ENCODE peak calls at places on chromosomes 4 and X, in five cellular contexts. I, X, C, V and W are unnamed samples. For H3K4me1, the result is how much of the 10 kb centered on the place peaks cover.

GRCh38 chr4:13541720-13542576 is 2.4 kb downstream of the NKX3-2 start:
- DNase-seq in I (no peak), C (peak), V (peak), X (peak), W (no peak)

GRCh38 chr4:53497446-53498069 is 93.7 kb downstream of the LNX1 start:
- DNase-seq in X (no peak), V (peak), I (no peak), C (no peak), W (peak)

GRCh38 chrX:145394344-145394743 is 147.0 kb downstream of the SPANXN1 start:
- DNase-seq in X (no peak), I (no peak), V (no peak), C (no peak), W (no peak)

GRCh38 chr4:76365636-76366035 is 55.3 kb downstream of the CCDC158 start:
- DNase-seq in V (no peak), X (no peak), I (no peak), C (no peak), W (no peak)

GRCh38 chr4:37073226-37073840 is 171.2 kb upstream of the NWD2 start:
- DNase-seq in I (no peak), C (no peak), V (no peak), X (no peak), W (no peak)

GRCh38 chr4:89156515-89156914 is 45.2 kb downstream of the TIGD2 start:
- DNase-seq in X (no peak), C (no peak), I (no peak), V (no peak), W (no peak)

GRCh38 chr4:141080668-141081067 is 52.6 kb downstream of the RNF150 start:
- DNase-seq in V (no peak), C (no peak), X (no peak), I (no peak), W (no peak)

GRCh38 chrX:96721398-96721797 is 36.8 kb downstream of the DIAPH2 start:
- DNase-seq in I (no peak), C (no peak), X (no peak), V (no peak), W (no peak)

GRCh38 chr4:61533140-61533539 is 333.0 kb downstream of the ADGRL3 start:
- DNase-seq in V (no peak), C (no peak), I (no peak), X (no peak), W (no peak)

GRCh38 chr4:42609051-42609450 is 47.9 kb downstream of the ATP8A1 start:
- DNase-seq in C (no peak), V (no peak), X (no peak), I (no peak), W (no peak)

GRCh38 chrX:123324628-123325027 is 140.6 kb downstream of the GRIA3 start:
- DNase-seq in C (no peak), I (no peak), X (no peak), V (no peak), W (no peak)

GRCh38 chr4:153781717-153782416 is 7.0 kb downstream of the SFRP2 start:
- DNase-seq in I (no peak), X (no peak), C (no peak), V (no peak), W (no peak)

GRCh38 chr4:88054909-88055308 is 47.5 kb downstream of the PKD2 start:
- DNase-seq in V (peak), I (no peak), X (peak), C (no peak), W (no peak)

GRCh38 chr4:20087512-20087911 is 164.2 kb upstream of the SLIT2 start:
- DNase-seq in X (no peak), I (no peak), C (peak), V (no peak), W (no peak)

GRCh38 chrX:10028283-10029104 is 61.3 kb downstream of the CLDN34 start:
- DNase-seq in V (no peak), C (no peak), X (no peak), I (no peak), W (no peak)

GRCh38 chr4:155952546-155952945 is 1.1 kb downstream of the CTSO start:
- DNase-seq in X (no peak), C (no peak), I (no peak), V (no peak), W (no peak)

GRCh38 chr4:1597021-1597931 is 86.8 kb downstream of the FAM53A start:
- DNase-seq in V (no peak), C (peak), I (no peak), X (no peak), W (no peak)

GRCh38 chr4:59966758-59967157 is 1233.4 kb upstream of the ADGRL3 start:
- DNase-seq in I (no peak), X (no peak), C (no peak), V (no peak), W (no peak)

GRCh38 chrX:11412715-11413623 is 119.8 kb downstream of the AMELX start:
- DNase-seq in X (no peak), C (no peak), I (no peak), V (no peak), W (no peak)

GRCh38 chrX:130097507-130098201 is 12.6 kb downstream of the ELF4 start:
- DNase-seq in I (no peak), X (peak), C (peak), V (no peak), W (no peak)

GRCh38 chr4:16513876-16514275 is 287.6 kb upstream of the TAPT1 start:
- DNase-seq in V (no peak), C (no peak), I (no peak), X (no peak), W (no peak)

GRCh38 chr4:176726803-176727202 is 65.9 kb downstream of the VEGFC start:
- DNase-seq in X (no peak), V (peak), I (no peak), C (no peak), W (no peak)

GRCh38 chrX:119784747-119785446 is 6.5 kb downstream of the RPL39 start:
- DNase-seq in C (no peak), I (no peak), V (peak), X (peak), W (no peak)

GRCh38 chrX:1870421-1870820 is 255.6 kb downstream of the ASMT start:
- DNase-seq in X (no peak), V (no peak), C (no peak), I (no peak), W (no peak)

GRCh38 chrX:68599256-68600152 is 48.0 kb upstream of the STARD8 start:
- DNase-seq in X (no peak), V (no peak), I (no peak), C (no peak), W (no peak)

GRCh38 chr4:140237616-140238352 is 83.8 kb upstream of the MAML3 start:
- DNase-seq in X (peak), C (peak), I (peak), V (peak), W (peak)

GRCh38 chrX:112866175-112866574 is 25.5 kb upstream of the AMOT start:
- DNase-seq in X (no peak), C (no peak), V (no peak), I (no peak), W (no peak)

GRCh38 chrX:25599061-25599460 is 539.1 kb upstream of the MAGEB18 start:
- DNase-seq in V (no peak), I (no peak), X (no peak), C (no peak), W (no peak)

GRCh38 chrX:3548743-3549441 is 164.6 kb downstream of the PRKX start:
- DNase-seq in X (no peak), I (no peak), V (no peak), C (no peak), W (no peak)

GRCh38 chr4:113455081-113455480 is 306.5 kb downstream of the CAMK2D start:
- DNase-seq in V (no peak), I (no peak), C (no peak), X (no peak), W (no peak)

GRCh38 chrX:118346258-118347094 is 570 bp downstream of the WDR44 start:
- DNase-seq in X (peak), V (peak), I (peak), C (peak), W (no peak)

GRCh38 chr4:100493756-100494155 is 24.1 kb downstream of the EMCN start:
- DNase-seq in C (no peak), V (no peak), X (no peak), I (no peak), W (no peak)

GRCh38 chr4:156154978-156155377 is 201.3 kb upstream of the CTSO start:
- DNase-seq in X (no peak), I (no peak), V (no peak), C (no peak), W (no peak)

GRCh38 chr4:108484187-108484586 is 136.2 kb upstream of the RPL34 start:
- DNase-seq in X (no peak), V (no peak), C (no peak), I (no peak), W (no peak)

GRCh38 chrX:989959-990510 is 222.4 kb downstream of the CRLF2 start:
- DNase-seq in C (no peak), X (peak), I (peak), V (peak), W (peak)

GRCh38 chrX:70427360-70427759 is 4.2 kb downstream of the GDPD2 start:
- DNase-seq in V (no peak), I (no peak), X (no peak), C (no peak), W (no peak)

GRCh38 chr4:2958446-2958845 is 4.8 kb downstream of the NOP14 start:
- DNase-seq in I (no peak), V (no peak), X (no peak), C (no peak), W (no peak)

GRCh38 chr4:149980941-149981340 is 97.3 kb upstream of the DCLK2 start:
- DNase-seq in V (peak), C (no peak), X (peak), I (no peak), W (peak)

GRCh38 chr4:76956961-76957738 is 7.6 kb downstream of the SEPTIN11 start:
- DNase-seq in V (no peak), X (peak), C (no peak), I (no peak), W (no peak)

GRCh38 chrX:24242649-24243556 is 71.0 kb downstream of the SUPT20HL2 start:
- DNase-seq in I (peak), X (peak), V (peak), C (no peak), W (peak)
- TF ChIP-seq POLR2A in I (no peak), X (no peak), V (no peak), C (no peak), W (no peak)

GRCh38 chrX:17744896-17745523 is 7.7 kb downstream of the SCML1 start:
- DNase-seq in C (no peak), X (no peak), I (no peak), V (no peak), W (no peak)

GRCh38 chrX:17743913-17744312 is 6.6 kb downstream of the SCML1 start:
- DNase-seq in V (no peak), X (no peak), I (no peak), C (no peak), W (no peak)

GRCh38 chrX:17750436-17750835 is 13.1 kb downstream of the SCML1 start:
- DNase-seq in X (no peak), I (no peak), C (no peak), V (no peak), W (no peak)

GRCh38 chrX:17748684-17749083 is 11.4 kb downstream of the SCML1 start:
- DNase-seq in X (no peak), V (no peak), I (no peak), C (no peak), W (no peak)

GRCh38 chrX:17747692-17748091 is 10.4 kb downstream of the SCML1 start:
- DNase-seq in I (no peak), V (no peak), X (no peak), C (no peak), W (no peak)
- H3K4me1 ChIP-seq in I (under half), V (under half), X (under half), C (under half), W (under half)

GRCh38 chr4:136634121-136634520 is 898.2 kb downstream of the PCDH18 start:
- DNase-seq in C (no peak), X (no peak), I (no peak), V (no peak), W (no peak)

GRCh38 chr4:136636155-136636554 is 896.1 kb downstream of the PCDH18 start:
- DNase-seq in X (no peak), C (no peak), I (no peak), V (no peak), W (no peak)

GRCh38 chr4:136637071-136637777 is 895.1 kb downstream of the PCDH18 start:
- DNase-seq in X (no peak), V (peak), C (peak), I (no peak), W (no peak)
- TF ChIP-seq CTCF in X (no peak), V (no peak), C (no peak), I (no peak), W (no peak)

GRCh38 chr4:385934-386707 is 48.5 kb downstream of the ZNF141 start:
- DNase-seq in I (no peak), X (no peak), V (peak), C (peak), W (no peak)
- TF ChIP-seq POLR2A in I (no peak), X (no peak), V (no peak), C (no peak), W (no peak)

GRCh38 chr4:38601244-38601915 is 62.6 kb upstream of the KLF3 start:
- DNase-seq in C (no peak), I (no peak), X (no peak), V (no peak), W (no peak)
- H3K4me1 ChIP-seq in C (under half), I (under half), X (under half), V (under half), W (under half)

DNA sequence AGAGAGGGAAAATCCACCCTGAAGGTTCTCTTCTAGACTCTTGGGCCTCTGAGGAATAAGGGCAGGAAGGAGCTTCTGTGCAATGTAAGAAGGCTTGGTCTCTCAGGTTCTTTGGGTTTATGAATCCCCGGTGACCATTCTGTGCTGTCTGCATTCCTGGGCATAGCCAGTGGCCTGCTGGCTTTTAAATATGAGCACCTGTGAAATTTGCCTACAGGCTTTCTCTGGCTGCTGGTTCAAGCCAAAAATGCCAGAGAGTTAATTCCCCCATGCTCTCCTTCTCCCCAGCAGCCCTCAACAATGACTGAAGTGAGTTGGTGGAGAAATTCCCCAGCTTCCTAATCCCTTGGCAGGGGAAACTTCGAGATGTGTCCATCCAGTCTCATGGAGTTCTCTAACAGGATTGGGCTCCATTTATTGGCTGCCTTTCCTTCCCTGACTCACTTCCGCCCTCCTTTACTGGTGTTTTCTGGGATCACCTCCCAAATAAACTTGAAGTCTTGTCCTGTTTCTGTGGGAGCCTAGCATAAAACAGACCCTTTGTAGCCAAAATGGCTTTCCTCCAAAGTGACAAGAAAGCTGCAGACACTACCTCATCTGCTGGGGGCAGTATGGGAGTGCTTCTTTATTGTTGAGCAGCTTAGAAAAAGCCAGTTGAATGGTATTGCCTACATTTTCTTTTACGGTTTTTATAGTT is 179.4 kb upstream of the CASK start:
- DNase-seq in X (no peak), I (no peak), V (no peak), C (no peak), W (no peak)
- TF ChIP-seq CTCF in X (no peak), I (no peak), V (no peak), C (no peak), W (no peak)

GRCh38 chr4:25158817-25159216 is 1.4 kb downstream of the SEPSECS start:
- DNase-seq in I (no peak), V (no peak), C (no peak), X (no peak), W (no peak)

GRCh38 chr4:25159837-25160713 is at the start of gene SEPSECS:
- DNase-seq in X (peak), C (peak), V (peak), I (peak), W (peak)

GRCh38 chr4:25161599-25161960 is 1.3 kb upstream of the SEPSECS start:
- DNase-seq in V (no peak), C (no peak), I (no peak), X (no peak), W (no peak)

GRCh38 chr4:25162566-25162965 is 2.3 kb upstream of the SEPSECS start:
- DNase-seq in V (no peak), I (no peak), X (no peak), C (no peak), W (no peak)

DNA sequence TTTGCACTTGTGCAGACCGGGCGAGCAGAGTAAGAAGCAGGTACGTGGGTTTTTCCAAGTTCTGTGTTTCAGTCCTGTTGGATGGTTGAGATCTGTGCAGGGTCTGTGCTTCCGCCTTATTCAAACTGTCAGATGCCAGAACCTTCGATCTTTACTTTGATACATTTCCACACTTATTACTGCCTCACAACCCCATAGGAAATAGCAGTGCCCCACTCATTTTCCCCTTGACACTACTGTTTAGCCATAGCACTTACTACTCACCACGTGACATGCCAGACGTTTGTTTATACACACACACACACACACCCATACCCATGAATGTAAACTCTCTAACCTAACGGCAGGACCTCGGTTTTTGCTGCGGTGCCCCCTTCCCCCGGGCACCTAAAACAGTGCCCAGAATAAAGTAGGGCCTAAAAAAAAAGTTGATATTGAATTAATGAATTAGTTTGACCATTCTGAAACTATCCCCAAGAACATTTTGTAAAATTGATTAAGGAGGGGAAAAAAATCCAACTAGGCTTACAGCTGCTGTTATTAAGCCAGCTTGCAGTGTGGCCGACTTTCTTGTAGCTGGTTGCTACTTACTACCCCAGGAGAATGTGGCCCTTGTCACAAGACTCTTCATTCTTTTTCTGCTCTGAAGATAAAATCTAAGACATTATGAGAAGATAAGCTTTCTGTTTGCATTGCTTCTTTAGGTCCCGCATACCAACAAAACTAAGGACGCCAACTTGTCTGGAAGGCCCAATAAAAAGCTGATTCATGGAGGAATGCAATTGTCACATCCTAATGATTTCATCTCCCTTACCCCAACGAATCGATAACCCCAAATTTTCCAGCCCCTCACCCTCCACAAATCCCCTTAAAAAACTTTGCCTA is 707 bp upstream of the SEPSECS start:
- DNase-seq in I (no peak), X (no peak), V (peak), C (no peak), W (no peak)
- TF ChIP-seq POLR2A in I (no peak), X (no peak), V (no peak), C (no peak), W (no peak)

GRCh38 chr4:133186210-133186609 is 37.1 kb downstream of the PCDH10 start:
- DNase-seq in C (no peak), V (no peak), X (no peak), I (no peak), W (no peak)
- H3K4me1 ChIP-seq in C (under half), V (under half), X (under half), I (under half), W (under half)

GRCh38 chr4:101862595-101862994 is 72.1 kb downstream of the BANK1 start:
- DNase-seq in C (no peak), V (no peak), I (no peak), X (no peak), W (no peak)
- TF ChIP-seq CTCF in C (no peak), V (no peak), I (no peak), X (no peak), W (no peak)

GRCh38 chr4:147731611-147732515 is at the start of gene ARHGAP10:
- DNase-seq in V (peak), C (peak), I (peak), X (peak), W (peak)
- TF ChIP-seq POLR2A in V (peak), C (no peak), I (no peak), X (no peak), W (peak)